ENCODE peak calls at places on chromosomes 4 and X, in six cellular contexts. One of them, this sample, is unnamed. For H3K4me1, the result is how much of the 10 kb centered on the place peaks cover.

GRCh38 chrX:143121471-143121870 is 95.7 kb downstream of the SPANXN4 start:
- DNase-seq in mesenchymal stem cell: no peak
- DNase-seq in IMR-90: no peak
- DNase-seq in H1: no peak
- DNase-seq in neuronal stem cell: no peak
- DNase-seq in H9: no peak
- DNase-seq in this sample: no peak

GRCh38 chrX:1676866-1677265 is 62.0 kb downstream of the ASMT start:
- DNase-seq in H9: no peak
- DNase-seq in mesenchymal stem cell: no peak
- DNase-seq in neuronal stem cell: no peak
- DNase-seq in IMR-90: no peak
- DNase-seq in H1: no peak
- DNase-seq in this sample: no peak

GRCh38 chr4:41029098-41029497 is 185.2 kb downstream of the APBB2 start:
- DNase-seq in IMR-90: no peak
- DNase-seq in mesenchymal stem cell: no peak
- DNase-seq in H1: no peak
- DNase-seq in neuronal stem cell: no peak
- DNase-seq in H9: no peak
- DNase-seq in this sample: no peak

GRCh38 chr4:166003811-166004210 is 130.8 kb downstream of the TLL1 start:
- DNase-seq in IMR-90: no peak
- DNase-seq in neuronal stem cell: no peak
- DNase-seq in H1: no peak
- DNase-seq in mesenchymal stem cell: no peak
- DNase-seq in H9: no peak
- DNase-seq in this sample: no peak

GRCh38 chr4:87100093-87100634 is 120.3 kb downstream of the KLHL8 start:
- DNase-seq in H1: no peak
- DNase-seq in mesenchymal stem cell: no peak
- DNase-seq in IMR-90: no peak
- DNase-seq in H9: no peak
- DNase-seq in neuronal stem cell: peak
- DNase-seq in this sample: no peak

GRCh38 chr4:94352996-94353395 is 10.4 kb upstream of the HPGDS start:
- DNase-seq in H9: no peak
- DNase-seq in H1: no peak
- DNase-seq in neuronal stem cell: no peak
- DNase-seq in mesenchymal stem cell: no peak
- DNase-seq in IMR-90: no peak
- DNase-seq in this sample: no peak

GRCh38 chr4:147542229-147542990 is 61.5 kb downstream of the EDNRA start:
- DNase-seq in mesenchymal stem cell: no peak
- DNase-seq in H1: no peak
- DNase-seq in H9: no peak
- DNase-seq in neuronal stem cell: no peak
- DNase-seq in IMR-90: no peak
- DNase-seq in this sample: no peak

GRCh38 chrX:88613338-88613737 is 133.7 kb upstream of the CPXCR1 start:
- DNase-seq in H9: peak
- DNase-seq in mesenchymal stem cell: peak
- DNase-seq in neuronal stem cell: peak
- DNase-seq in IMR-90: no peak
- DNase-seq in H1: no peak
- DNase-seq in this sample: peak

GRCh38 chr4:52091811-52092210 is 40.7 kb downstream of the SPATA18 start:
- DNase-seq in H1: no peak
- DNase-seq in mesenchymal stem cell: peak
- DNase-seq in H9: no peak
- DNase-seq in neuronal stem cell: no peak
- DNase-seq in IMR-90: peak
- DNase-seq in this sample: no peak

GRCh38 chr4:145301386-145302080 is 121.1 kb upstream of the OTUD4 start:
- DNase-seq in IMR-90: no peak
- DNase-seq in H1: no peak
- DNase-seq in H9: no peak
- DNase-seq in neuronal stem cell: no peak
- DNase-seq in mesenchymal stem cell: peak
- DNase-seq in this sample: no peak

GRCh38 chr4:3229964-3230363 is 19.0 kb upstream of the MSANTD1 start:
- DNase-seq in H9: no peak
- DNase-seq in neuronal stem cell: no peak
- DNase-seq in IMR-90: no peak
- DNase-seq in mesenchymal stem cell: no peak
- DNase-seq in H1: no peak
- DNase-seq in this sample: no peak

GRCh38 chr4:94595880-94596483 is 144.2 kb downstream of the PDLIM5 start:
- DNase-seq in H9: no peak
- DNase-seq in IMR-90: peak
- DNase-seq in H1: no peak
- DNase-seq in neuronal stem cell: no peak
- DNase-seq in mesenchymal stem cell: peak
- DNase-seq in this sample: peak

GRCh38 chr4:151099976-151100417 is 569 bp downstream of the RPS3A start:
- DNase-seq in neuronal stem cell: no peak
- DNase-seq in H1: no peak
- DNase-seq in IMR-90: peak
- DNase-seq in mesenchymal stem cell: no peak
- DNase-seq in H9: no peak
- DNase-seq in this sample: peak

GRCh38 chr4:16413794-16414555 is 187.7 kb upstream of the TAPT1 start:
- DNase-seq in H9: no peak
- DNase-seq in H1: no peak
- DNase-seq in mesenchymal stem cell: no peak
- DNase-seq in IMR-90: no peak
- DNase-seq in neuronal stem cell: no peak
- DNase-seq in this sample: no peak

GRCh38 chrX:281166-281999 is at the start of gene PLCXD1:
- DNase-seq in H1: peak
- DNase-seq in mesenchymal stem cell: peak
- DNase-seq in neuronal stem cell: peak
- DNase-seq in H9: peak
- DNase-seq in IMR-90: peak
- DNase-seq in this sample: no peak

GRCh38 chrX:68829594-68830485 is 1.0 kb downstream of the EFNB1 start:
- DNase-seq in H9: peak
- DNase-seq in neuronal stem cell: no peak
- DNase-seq in IMR-90: peak
- DNase-seq in H1: peak
- DNase-seq in mesenchymal stem cell: peak
- DNase-seq in this sample: peak

GRCh38 chr4:16083217-16084191 is at the start of gene PROM1:
- DNase-seq in H9: peak
- DNase-seq in neuronal stem cell: peak
- DNase-seq in mesenchymal stem cell: no peak
- DNase-seq in H1: peak
- DNase-seq in IMR-90: no peak
- DNase-seq in this sample: peak

GRCh38 chr4:156974264-156974663 is 2.7 kb upstream of the PDGFC start:
- DNase-seq in H1: no peak
- DNase-seq in IMR-90: peak
- DNase-seq in mesenchymal stem cell: no peak
- DNase-seq in neuronal stem cell: no peak
- DNase-seq in H9: no peak
- DNase-seq in this sample: no peak

GRCh38 chr4:13866881-13867280 is 239.4 kb upstream of the BOD1L1 start:
- DNase-seq in neuronal stem cell: no peak
- DNase-seq in mesenchymal stem cell: no peak
- DNase-seq in H1: no peak
- DNase-seq in H9: no peak
- DNase-seq in IMR-90: peak
- DNase-seq in this sample: no peak

GRCh38 chr4:41012308-41012707 is 202.0 kb downstream of the APBB2 start:
- DNase-seq in H1: no peak
- DNase-seq in IMR-90: peak
- DNase-seq in mesenchymal stem cell: no peak
- DNase-seq in H9: no peak
- DNase-seq in neuronal stem cell: no peak
- DNase-seq in this sample: no peak

GRCh38 chrX:150240643-150240970 is 122.5 kb upstream of the MAMLD1 start:
- DNase-seq in H1: no peak
- DNase-seq in H9: no peak
- DNase-seq in mesenchymal stem cell: no peak
- DNase-seq in IMR-90: no peak
- DNase-seq in neuronal stem cell: no peak
- DNase-seq in this sample: no peak

GRCh38 chr4:164381859-164382258 is 372.1 kb upstream of the SMIM31 start:
- DNase-seq in H1: no peak
- DNase-seq in IMR-90: no peak
- DNase-seq in mesenchymal stem cell: no peak
- DNase-seq in neuronal stem cell: no peak
- DNase-seq in H9: no peak
- DNase-seq in this sample: no peak

GRCh38 chr4:164379694-164380093 is 374.2 kb upstream of the SMIM31 start:
- DNase-seq in H9: no peak
- DNase-seq in mesenchymal stem cell: no peak
- DNase-seq in IMR-90: no peak
- DNase-seq in H1: no peak
- DNase-seq in neuronal stem cell: no peak
- DNase-seq in this sample: peak

GRCh38 chr4:164384416-164384815 is 369.5 kb upstream of the SMIM31 start:
- DNase-seq in IMR-90: no peak
- DNase-seq in neuronal stem cell: no peak
- DNase-seq in mesenchymal stem cell: no peak
- DNase-seq in H1: no peak
- DNase-seq in H9: no peak
- DNase-seq in this sample: no peak

DNA sequence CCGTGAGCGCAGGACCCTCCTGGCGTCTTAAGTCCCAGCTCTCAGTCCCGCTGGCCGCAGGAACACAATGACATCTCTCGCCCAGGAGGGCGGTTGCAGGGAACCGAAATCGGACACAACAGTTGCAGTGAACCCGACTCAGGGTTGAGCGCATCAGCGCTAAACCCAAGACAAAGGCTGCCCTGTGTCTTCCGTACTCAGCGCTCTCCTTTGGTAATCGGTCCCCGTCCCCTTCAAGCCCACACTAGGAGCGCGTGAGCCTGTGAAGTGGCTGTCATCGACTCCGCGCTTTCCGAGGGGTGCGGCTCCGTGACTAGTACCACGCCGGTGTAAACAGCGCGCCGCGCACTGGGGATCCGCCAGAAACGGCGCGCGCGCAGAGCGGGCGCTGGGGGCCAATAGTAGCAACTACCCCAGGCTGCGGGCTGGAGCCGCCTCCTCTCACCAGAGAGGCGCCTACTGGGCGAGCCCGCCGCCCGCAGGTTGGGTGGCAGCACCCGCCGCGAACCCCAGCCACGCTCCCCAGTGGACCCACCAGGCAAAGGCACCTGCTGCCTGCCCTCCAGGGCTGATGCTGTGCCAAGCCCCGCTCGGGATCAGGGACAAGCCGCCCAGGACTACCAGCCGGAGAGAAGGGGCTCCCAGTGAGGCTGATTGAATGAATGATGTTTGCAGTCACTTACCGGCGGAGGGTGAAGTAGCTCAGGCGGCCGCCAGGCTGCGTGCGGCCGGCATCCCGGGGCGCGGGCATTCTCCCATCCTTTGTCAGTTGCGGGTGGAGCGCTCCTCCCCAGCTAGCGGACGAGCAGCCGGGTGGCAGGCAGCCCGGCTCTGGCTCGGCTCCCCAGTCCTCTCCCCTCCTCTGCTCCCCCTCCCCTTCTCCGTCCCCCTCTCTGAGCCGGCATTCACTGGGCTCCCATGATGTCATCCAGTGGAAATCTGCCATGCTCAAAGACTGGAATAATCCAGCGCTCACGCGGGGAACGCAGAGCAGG is 370.4 kb upstream of the SMIM31 start:
- DNase-seq in H1: peak
- DNase-seq in IMR-90: peak
- DNase-seq in neuronal stem cell: peak
- DNase-seq in mesenchymal stem cell: peak
- DNase-seq in H9: peak
- DNase-seq in this sample: peak
- H2AFZ ChIP-seq in H1: peak
- H2AFZ ChIP-seq in IMR-90: peak
- H2AFZ ChIP-seq in neuronal stem cell: peak
- H2AFZ ChIP-seq in mesenchymal stem cell: no peak
- H2AFZ ChIP-seq in H9: peak
- H2AFZ ChIP-seq in this sample: peak

DNA sequence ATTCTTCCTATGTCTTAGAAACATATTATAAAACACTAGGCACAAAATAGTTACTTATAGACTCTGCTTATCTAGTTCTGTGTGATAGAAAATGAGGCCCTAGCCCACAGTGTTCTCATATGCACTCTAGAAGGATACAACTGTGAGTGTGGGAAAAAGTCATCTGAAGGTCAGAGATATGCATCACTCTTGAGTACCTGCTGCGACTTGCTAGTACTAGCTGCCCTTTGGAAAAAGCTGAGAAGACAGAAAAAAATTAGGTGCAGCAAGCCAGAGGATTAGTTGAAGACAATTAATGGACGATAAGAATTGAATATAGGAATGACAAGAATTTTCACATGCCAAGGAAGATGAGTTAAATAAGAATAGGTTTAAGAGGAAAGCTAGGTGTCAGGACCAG is 61.3 kb downstream of the MTHFD2L start:
- DNase-seq in neuronal stem cell: no peak
- DNase-seq in H9: no peak
- DNase-seq in mesenchymal stem cell: no peak
- DNase-seq in IMR-90: no peak
- DNase-seq in H1: no peak
- DNase-seq in this sample: no peak
- H3K4me1 ChIP-seq in neuronal stem cell: under half
- H3K4me1 ChIP-seq in H9: under half
- H3K4me1 ChIP-seq in mesenchymal stem cell: under half
- H3K4me1 ChIP-seq in IMR-90: under half
- H3K4me1 ChIP-seq in H1: under half
- H3K4me1 ChIP-seq in this sample: under half

GRCh38 chr4:185082549-185082948 is 60.5 kb upstream of the SLC25A4 start:
- DNase-seq in mesenchymal stem cell: no peak
- DNase-seq in H9: no peak
- DNase-seq in H1: no peak
- DNase-seq in IMR-90: no peak
- DNase-seq in neuronal stem cell: no peak
- DNase-seq in this sample: no peak
- H3K18ac ChIP-seq in mesenchymal stem cell: no peak
- H3K18ac ChIP-seq in H9: no peak
- H3K18ac ChIP-seq in H1: no peak
- H3K18ac ChIP-seq in IMR-90: no peak
- H3K18ac ChIP-seq in neuronal stem cell: no peak
- H3K18ac ChIP-seq in this sample: no peak

DNA sequence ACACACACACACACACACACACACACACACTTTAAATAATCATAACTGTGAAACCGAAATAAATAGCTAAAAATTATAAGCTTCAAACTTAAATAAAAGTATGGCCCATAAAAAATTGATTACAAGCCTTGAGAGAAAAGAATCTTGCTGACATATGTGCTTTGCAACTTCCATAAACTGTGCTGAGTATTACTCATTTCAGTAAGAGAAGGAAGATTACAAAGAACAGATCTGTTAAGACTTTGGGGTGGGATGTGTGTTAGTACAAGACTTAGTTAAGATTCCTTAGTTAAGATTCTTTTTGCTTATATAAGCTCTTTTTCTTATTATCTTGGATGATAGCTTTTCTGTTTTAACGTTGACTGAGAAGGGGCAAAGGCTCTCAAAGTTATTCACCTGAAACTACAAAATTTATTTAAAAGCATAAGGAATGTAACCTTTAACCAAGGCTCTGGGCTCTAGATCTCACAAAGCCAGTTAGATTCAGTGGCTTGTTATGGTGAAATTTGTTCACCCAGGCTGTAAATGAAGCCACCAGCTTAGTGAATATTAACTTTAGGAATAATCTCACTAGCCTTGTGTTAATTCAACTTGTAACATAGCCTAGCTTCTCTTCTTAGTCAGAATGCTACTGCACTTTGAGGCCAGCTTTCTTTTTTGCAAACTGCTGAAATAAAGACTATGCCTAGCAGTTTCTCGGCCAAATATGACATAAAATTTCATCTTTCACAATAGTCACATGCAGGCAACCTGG is 58.2 kb downstream of the ARSJ start:
- DNase-seq in H9: no peak
- DNase-seq in IMR-90: peak
- DNase-seq in mesenchymal stem cell: peak
- DNase-seq in H1: no peak
- DNase-seq in neuronal stem cell: no peak
- DNase-seq in this sample: no peak
- H2AFZ ChIP-seq in H9: no peak
- H2AFZ ChIP-seq in IMR-90: no peak
- H2AFZ ChIP-seq in mesenchymal stem cell: no peak
- H2AFZ ChIP-seq in H1: no peak
- H2AFZ ChIP-seq in neuronal stem cell: no peak
- H2AFZ ChIP-seq in this sample: no peak

This sample was measured in trophoblast cell.